ENCODE peak calls at places on chromosome 5, in four cellular contexts. G is mesothelial cell of epicardium; Y is effector memory CD8-positive, alpha-beta T cell; M is stimulated activated CD8-positive, alpha-beta memory T cell treated with anti-CD3 and anti-CD28 coated beads, Interleukin-12 subunit alpha, Interleukin-12 subunit beta, amount 100 ng/mL, for 4 hours. R is an unnamed sample.

GRCh38 chr5:134145061-134145757 is 30.7 kb downstream of the TCF7 start:
- DNase-seq in G (no peak), M (no peak), Y (no peak), R (no peak)

GRCh38 chr5:123787136-123787535 is 275.2 kb downstream of the CSNK1G3 start:
- DNase-seq in G (no peak), Y (no peak), M (no peak), R (no peak)

GRCh38 chr5:99586878-99587277 is 658.1 kb upstream of the CHD1 start:
- DNase-seq in G (no peak), Y (no peak), M (no peak), R (no peak)

GRCh38 chr5:108119123-108119522 is 262.8 kb downstream of the FBXL17 start:
- DNase-seq in M (no peak), Y (no peak), G (no peak), R (no peak)

GRCh38 chr5:126695081-126695480 is 81.9 kb upstream of the LMNB1 start:
- DNase-seq in M (no peak), G (no peak), Y (no peak), R (no peak)

GRCh38 chr5:178839319-178839704 is 20.4 kb upstream of the ZNF354B start:
- DNase-seq in M (no peak), Y (peak; percentile 23), G (no peak), R (peak; percentile 35)

GRCh38 chr5:2509527-2509926 is 241.9 kb downstream of the IRX2 start:
- DNase-seq in G (no peak), Y (no peak), M (no peak), R (no peak)

GRCh38 chr5:100905259-100905914 is 2.3 kb upstream of the ST8SIA4 start:
- DNase-seq in M (no peak), Y (peak; percentile 8), G (no peak), R (no peak)

GRCh38 chr5:55582256-55582655 is 47.5 kb upstream of the PLPP1 start:
- DNase-seq in M (no peak), Y (no peak), G (no peak), R (no peak)

GRCh38 chr5:148685520-148686134 is 31.3 kb upstream of the HTR4 start:
- DNase-seq in G (no peak), M (no peak), Y (no peak), R (no peak)

GRCh38 chr5:138316355-138316754 is 15.2 kb downstream of the CDC25C start:
- DNase-seq in G (no peak), Y (no peak), M (no peak), R (no peak)